ENCODE peak calls at places on chromosomes 5 and 9, in six cellular contexts. One of them, this sample, is unnamed.
A peak's percentile ranks its signal among the peaks of the same experiment; 100 is the strongest.

GRCh38 chr5:118553662-118554061 is 434.7 kb downstream of the DTWD2 start:
- DNase-seq in A549: no peak
- DNase-seq in K562: no peak
- DNase-seq in endothelial cell of umbilical vein: no peak
- DNase-seq in NB4: peak; percentile 16
- DNase-seq in GM12878: no peak
- DNase-seq in this sample: no peak

GRCh38 chr5:139686919-139687421 is 38.8 kb downstream of the CXXC5 start:
- DNase-seq in A549: no peak
- DNase-seq in K562: no peak
- DNase-seq in endothelial cell of umbilical vein: no peak
- DNase-seq in NB4: peak; percentile 65
- DNase-seq in GM12878: no peak
- DNase-seq in this sample: no peak

GRCh38 chr5:175921066-175921730 is 46.9 kb downstream of the THOC3 start:
- DNase-seq in A549: no peak
- DNase-seq in K562: no peak
- DNase-seq in endothelial cell of umbilical vein: no peak
- DNase-seq in NB4: no peak
- DNase-seq in GM12878: no peak
- DNase-seq in this sample: no peak

GRCh38 chr5:10046681-10047080 is 203.0 kb downstream of the ATPSCKMT start:
- DNase-seq in A549: no peak
- DNase-seq in K562: no peak
- DNase-seq in endothelial cell of umbilical vein: no peak
- DNase-seq in NB4: peak; percentile 11
- DNase-seq in GM12878: no peak
- DNase-seq in this sample: no peak

GRCh38 chr9:122236681-122237080 is 7.9 kb upstream of the LHX6 start:
- DNase-seq in A549: no peak
- DNase-seq in K562: no peak
- DNase-seq in endothelial cell of umbilical vein: no peak
- DNase-seq in NB4: no peak
- DNase-seq in GM12878: no peak
- DNase-seq in this sample: no peak

GRCh38 chr5:122576266-122577016 is 198.4 kb upstream of the SNX2 start:
- DNase-seq in A549: no peak
- DNase-seq in K562: no peak
- DNase-seq in endothelial cell of umbilical vein: no peak
- DNase-seq in NB4: no peak
- DNase-seq in GM12878: no peak
- DNase-seq in this sample: no peak

GRCh38 chr5:8012131-8012977 is 143.4 kb downstream of the MTRR start:
- DNase-seq in A549: no peak
- DNase-seq in K562: peak; percentile 34
- DNase-seq in endothelial cell of umbilical vein: no peak
- DNase-seq in NB4: peak; percentile 13
- DNase-seq in GM12878: no peak
- DNase-seq in this sample: peak; percentile 6

GRCh38 chr9:130682490-130683121 is 11.0 kb upstream of the EXOSC2 start:
- DNase-seq in A549: peak; percentile 91
- DNase-seq in K562: peak; percentile 74
- DNase-seq in endothelial cell of umbilical vein: peak; percentile 73
- DNase-seq in NB4: peak; percentile 82
- DNase-seq in GM12878: no peak
- DNase-seq in this sample: peak; percentile 62

GRCh38 chr5:137954131-137954879 is 65.0 kb downstream of the PKD2L2 start:
- DNase-seq in A549: peak; percentile 55
- DNase-seq in K562: no peak
- DNase-seq in endothelial cell of umbilical vein: peak; percentile 91
- DNase-seq in NB4: no peak
- DNase-seq in GM12878: no peak
- DNase-seq in this sample: no peak

GRCh38 chr5:108212775-108213346 is 169.0 kb downstream of the FBXL17 start:
- DNase-seq in A549: no peak
- DNase-seq in K562: no peak
- DNase-seq in endothelial cell of umbilical vein: no peak
- DNase-seq in NB4: no peak
- DNase-seq in GM12878: no peak
- DNase-seq in this sample: peak; percentile 64

GRCh38 chr5:166571668-166572067 is 1719.8 kb upstream of the WWC1 start:
- DNase-seq in A549: no peak
- DNase-seq in K562: no peak
- DNase-seq in endothelial cell of umbilical vein: no peak
- DNase-seq in NB4: no peak
- DNase-seq in GM12878: no peak
- DNase-seq in this sample: no peak

GRCh38 chr5:151327585-151327984 is 19.8 kb downstream of the SLC36A2 start:
- DNase-seq in A549: no peak
- DNase-seq in K562: no peak
- DNase-seq in endothelial cell of umbilical vein: no peak
- DNase-seq in NB4: no peak
- DNase-seq in GM12878: no peak
- DNase-seq in this sample: no peak
- TF ChIP-seq MYC in A549: no peak
- TF ChIP-seq MYC in K562: no peak
- TF ChIP-seq MYC in endothelial cell of umbilical vein: no peak
- TF ChIP-seq MYC in NB4: no peak
- TF ChIP-seq MYC in GM12878: no peak
- TF ChIP-seq MYC in this sample: no peak

GRCh38 chr9:91678807-91679206 is 255.2 kb upstream of the NFIL3 start:
- DNase-seq in A549: no peak
- DNase-seq in K562: no peak
- DNase-seq in endothelial cell of umbilical vein: no peak
- DNase-seq in NB4: no peak
- DNase-seq in GM12878: no peak
- DNase-seq in this sample: no peak

GRCh38 chr9:91677354-91677753 is 253.7 kb upstream of the NFIL3 start:
- DNase-seq in A549: no peak
- DNase-seq in K562: no peak
- DNase-seq in endothelial cell of umbilical vein: no peak
- DNase-seq in NB4: no peak
- DNase-seq in GM12878: no peak
- DNase-seq in this sample: no peak

GRCh38 chr9:91680129-91680528 is 256.5 kb upstream of the NFIL3 start:
- DNase-seq in A549: no peak
- DNase-seq in K562: no peak
- DNase-seq in endothelial cell of umbilical vein: no peak
- DNase-seq in NB4: no peak
- DNase-seq in GM12878: no peak
- DNase-seq in this sample: no peak

GRCh38 chr9:91677822-91678221 is 254.2 kb upstream of the NFIL3 start:
- DNase-seq in A549: no peak
- DNase-seq in K562: no peak
- DNase-seq in endothelial cell of umbilical vein: no peak
- DNase-seq in NB4: no peak
- DNase-seq in GM12878: no peak
- DNase-seq in this sample: no peak

GRCh38 chr9:91676042-91676441 is 252.4 kb upstream of the NFIL3 start:
- DNase-seq in A549: no peak
- DNase-seq in K562: no peak
- DNase-seq in endothelial cell of umbilical vein: no peak
- DNase-seq in NB4: no peak
- DNase-seq in GM12878: peak; percentile 3
- DNase-seq in this sample: peak; percentile 15
- TF ChIP-seq MYC in A549: no peak
- TF ChIP-seq MYC in K562: no peak
- TF ChIP-seq MYC in endothelial cell of umbilical vein: no peak
- TF ChIP-seq MYC in NB4: no peak
- TF ChIP-seq MYC in GM12878: no peak
- TF ChIP-seq MYC in this sample: no peak

GRCh38 chr5:132103969-132104391 is 30.4 kb downstream of the CSF2 start:
- DNase-seq in A549: no peak
- DNase-seq in K562: no peak
- DNase-seq in endothelial cell of umbilical vein: peak; percentile 14
- DNase-seq in NB4: no peak
- DNase-seq in GM12878: peak; percentile 37
- DNase-seq in this sample: no peak

GRCh38 chr5:132102944-132103343 is 29.4 kb downstream of the CSF2 start:
- DNase-seq in A549: no peak
- DNase-seq in K562: no peak
- DNase-seq in endothelial cell of umbilical vein: no peak
- DNase-seq in NB4: no peak
- DNase-seq in GM12878: no peak
- DNase-seq in this sample: no peak

GRCh38 chr5:132105688-132106087 is 32.1 kb downstream of the CSF2 start:
- DNase-seq in A549: no peak
- DNase-seq in K562: no peak
- DNase-seq in endothelial cell of umbilical vein: no peak
- DNase-seq in NB4: no peak
- DNase-seq in GM12878: no peak
- DNase-seq in this sample: no peak

GRCh38 chr5:132103380-132103951 is 29.9 kb downstream of the CSF2 start:
- DNase-seq in A549: peak; percentile 58
- DNase-seq in K562: peak; percentile 83
- DNase-seq in endothelial cell of umbilical vein: peak; percentile 95
- DNase-seq in NB4: peak; percentile 72
- DNase-seq in GM12878: peak; percentile 78
- DNase-seq in this sample: peak; percentile 48

GRCh38 chr5:132104561-132104960 is 31.0 kb downstream of the CSF2 start:
- DNase-seq in A549: no peak
- DNase-seq in K562: no peak
- DNase-seq in endothelial cell of umbilical vein: no peak
- DNase-seq in NB4: no peak
- DNase-seq in GM12878: no peak
- DNase-seq in this sample: no peak
- TF ChIP-seq MYC in A549: no peak
- TF ChIP-seq MYC in K562: no peak
- TF ChIP-seq MYC in endothelial cell of umbilical vein: no peak
- TF ChIP-seq MYC in NB4: no peak
- TF ChIP-seq MYC in GM12878: no peak
- TF ChIP-seq MYC in this sample: no peak

GRCh38 chr9:88197016-88197415 is 58.7 kb upstream of the SPATA31C2 start:
- DNase-seq in A549: no peak
- DNase-seq in K562: no peak
- DNase-seq in endothelial cell of umbilical vein: no peak
- DNase-seq in NB4: no peak
- DNase-seq in GM12878: no peak
- DNase-seq in this sample: no peak
- TF ChIP-seq MYC in A549: no peak
- TF ChIP-seq MYC in K562: no peak
- TF ChIP-seq MYC in endothelial cell of umbilical vein: no peak
- TF ChIP-seq MYC in NB4: no peak
- TF ChIP-seq MYC in GM12878: no peak
- TF ChIP-seq MYC in this sample: no peak

DNA sequence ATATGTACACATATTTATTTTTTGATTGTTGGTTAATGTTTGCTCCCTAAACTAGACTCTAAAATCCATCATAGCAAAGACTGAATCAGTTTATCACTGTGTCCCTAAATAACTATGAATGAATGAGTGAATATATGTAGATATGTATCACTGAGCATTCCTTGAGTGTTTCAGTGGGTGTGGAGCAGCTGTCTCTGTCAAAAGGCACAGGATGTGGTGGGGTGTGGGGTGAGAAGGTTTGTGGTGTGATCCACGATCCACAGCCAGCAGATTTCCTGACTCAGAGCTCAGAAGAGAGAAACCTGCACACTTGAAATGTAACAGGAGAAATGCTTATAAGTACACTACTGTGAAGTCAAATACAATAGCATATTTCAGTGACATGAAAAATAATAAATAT is 287.2 kb downstream of the GAS1 start:
- DNase-seq in A549: no peak
- DNase-seq in K562: no peak
- DNase-seq in endothelial cell of umbilical vein: no peak
- DNase-seq in NB4: no peak
- DNase-seq in GM12878: no peak
- DNase-seq in this sample: no peak
- TF ChIP-seq MYC in A549: no peak
- TF ChIP-seq MYC in K562: no peak
- TF ChIP-seq MYC in endothelial cell of umbilical vein: no peak
- TF ChIP-seq MYC in NB4: no peak
- TF ChIP-seq MYC in GM12878: no peak
- TF ChIP-seq MYC in this sample: no peak